ENCODE peak calls at places on chromosomes 13 and 19, in eight cellular contexts. One of them, this sample, is unnamed.

GRCh38 chr19:2603320-2603719 is 99.2 kb downstream of the GNG7 start:
- DNase-seq in AG09319: peak
- DNase-seq in type B pancreatic cell: no peak
- DNase-seq in mucosa of descending colon: no peak
- DNase-seq in AG10803: peak
- DNase-seq in endothelial cell: no peak
- DNase-seq in GM12865: peak
- DNase-seq in psoas muscle: peak
- DNase-seq in this sample: no peak

GRCh38 chr13:78121459-78122348 is 203.1 kb upstream of the EDNRB start:
- DNase-seq in AG09319: peak
- DNase-seq in type B pancreatic cell: no peak
- DNase-seq in mucosa of descending colon: peak
- DNase-seq in AG10803: peak
- DNase-seq in endothelial cell: peak
- DNase-seq in GM12865: peak
- DNase-seq in psoas muscle: no peak
- DNase-seq in this sample: no peak

GRCh38 chr19:19062454-19063182 is 1.2 kb upstream of the SLC25A42 start:
- DNase-seq in AG09319: no peak
- DNase-seq in type B pancreatic cell: no peak
- DNase-seq in mucosa of descending colon: no peak
- DNase-seq in AG10803: peak
- DNase-seq in endothelial cell: no peak
- DNase-seq in GM12865: no peak
- DNase-seq in psoas muscle: no peak
- DNase-seq in this sample: no peak

GRCh38 chr19:23075031-23075733 is 41.6 kb upstream of the ZNF730 start:
- DNase-seq in AG09319: no peak
- DNase-seq in type B pancreatic cell: peak
- DNase-seq in mucosa of descending colon: peak
- DNase-seq in AG10803: peak
- DNase-seq in endothelial cell: peak
- DNase-seq in GM12865: peak
- DNase-seq in psoas muscle: peak
- DNase-seq in this sample: peak

GRCh38 chr13:97283888-97284287 is 61.8 kb downstream of the MBNL2 start:
- DNase-seq in AG09319: no peak
- DNase-seq in type B pancreatic cell: no peak
- DNase-seq in mucosa of descending colon: no peak
- DNase-seq in AG10803: no peak
- DNase-seq in endothelial cell: no peak
- DNase-seq in GM12865: peak
- DNase-seq in psoas muscle: no peak
- DNase-seq in this sample: no peak

GRCh38 chr19:44869728-44870470 is 21.2 kb upstream of the TOMM40 start:
- DNase-seq in AG09319: no peak
- DNase-seq in type B pancreatic cell: no peak
- DNase-seq in mucosa of descending colon: peak
- DNase-seq in AG10803: no peak
- DNase-seq in endothelial cell: no peak
- DNase-seq in GM12865: no peak
- DNase-seq in psoas muscle: peak
- DNase-seq in this sample: no peak

GRCh38 chr13:94454906-94455305 is 24.6 kb downstream of the DCT start:
- DNase-seq in AG09319: no peak
- DNase-seq in type B pancreatic cell: no peak
- DNase-seq in mucosa of descending colon: no peak
- DNase-seq in AG10803: no peak
- DNase-seq in endothelial cell: no peak
- DNase-seq in GM12865: no peak
- DNase-seq in psoas muscle: no peak
- DNase-seq in this sample: no peak

GRCh38 chr13:104246955-104247354 is 1180.7 kb upstream of the SLC10A2 start:
- DNase-seq in AG09319: no peak
- DNase-seq in type B pancreatic cell: no peak
- DNase-seq in mucosa of descending colon: no peak
- DNase-seq in AG10803: no peak
- DNase-seq in endothelial cell: no peak
- DNase-seq in GM12865: no peak
- DNase-seq in psoas muscle: no peak
- DNase-seq in this sample: no peak

GRCh38 chr19:45403781-45404556 is 900 bp downstream of the PPP1R13L start:
- DNase-seq in AG09319: no peak
- DNase-seq in type B pancreatic cell: no peak
- DNase-seq in mucosa of descending colon: peak
- DNase-seq in AG10803: peak
- DNase-seq in endothelial cell: peak
- DNase-seq in GM12865: peak
- DNase-seq in psoas muscle: peak
- DNase-seq in this sample: no peak

GRCh38 chr13:87677334-87678234 is 6.4 kb downstream of the SLITRK5 start:
- DNase-seq in AG09319: no peak
- DNase-seq in type B pancreatic cell: no peak
- DNase-seq in mucosa of descending colon: peak
- DNase-seq in AG10803: no peak
- DNase-seq in endothelial cell: peak
- DNase-seq in GM12865: no peak
- DNase-seq in psoas muscle: no peak
- DNase-seq in this sample: no peak

GRCh38 chr13:28100149-28101121 is at the start of gene FLT3:
- DNase-seq in AG09319: no peak
- DNase-seq in type B pancreatic cell: no peak
- DNase-seq in mucosa of descending colon: peak
- DNase-seq in AG10803: peak
- DNase-seq in endothelial cell: peak
- DNase-seq in GM12865: peak
- DNase-seq in psoas muscle: no peak
- DNase-seq in this sample: peak

GRCh38 chr19:2282062-2282861 is at the start of gene PEAK3:
- DNase-seq in AG09319: no peak
- DNase-seq in type B pancreatic cell: no peak
- DNase-seq in mucosa of descending colon: peak
- DNase-seq in AG10803: peak
- DNase-seq in endothelial cell: peak
- DNase-seq in GM12865: peak
- DNase-seq in psoas muscle: peak
- DNase-seq in this sample: peak

GRCh38 chr19:18660051-18660910 is 23.2 kb upstream of the CRTC1 start:
- DNase-seq in AG09319: no peak
- DNase-seq in type B pancreatic cell: no peak
- DNase-seq in mucosa of descending colon: peak
- DNase-seq in AG10803: no peak
- DNase-seq in endothelial cell: no peak
- DNase-seq in GM12865: no peak
- DNase-seq in psoas muscle: peak
- DNase-seq in this sample: no peak

GRCh38 chr13:100694722-100695644 is 20.4 kb upstream of the TMTC4 start:
- DNase-seq in AG09319: no peak
- DNase-seq in type B pancreatic cell: no peak
- DNase-seq in mucosa of descending colon: peak
- DNase-seq in AG10803: peak
- DNase-seq in endothelial cell: peak
- DNase-seq in GM12865: no peak
- DNase-seq in psoas muscle: no peak
- DNase-seq in this sample: no peak

GRCh38 chr19:5615756-5616327 is 6.7 kb downstream of the SAFB2 start:
- DNase-seq in AG09319: no peak
- DNase-seq in type B pancreatic cell: no peak
- DNase-seq in mucosa of descending colon: no peak
- DNase-seq in AG10803: no peak
- DNase-seq in endothelial cell: no peak
- DNase-seq in GM12865: no peak
- DNase-seq in psoas muscle: no peak
- DNase-seq in this sample: no peak

GRCh38 chr13:62387642-62388041 is 972.0 kb upstream of the PCDH20 start:
- DNase-seq in AG09319: no peak
- DNase-seq in type B pancreatic cell: no peak
- DNase-seq in mucosa of descending colon: no peak
- DNase-seq in AG10803: no peak
- DNase-seq in endothelial cell: no peak
- DNase-seq in GM12865: peak
- DNase-seq in psoas muscle: no peak
- DNase-seq in this sample: no peak
- TF ChIP-seq CTCF in AG09319: no peak
- TF ChIP-seq CTCF in type B pancreatic cell: peak
- TF ChIP-seq CTCF in mucosa of descending colon: no peak
- TF ChIP-seq CTCF in AG10803: no peak
- TF ChIP-seq CTCF in endothelial cell: no peak
- TF ChIP-seq CTCF in GM12865: no peak
- TF ChIP-seq CTCF in psoas muscle: no peak
- TF ChIP-seq CTCF in this sample: peak

DNA sequence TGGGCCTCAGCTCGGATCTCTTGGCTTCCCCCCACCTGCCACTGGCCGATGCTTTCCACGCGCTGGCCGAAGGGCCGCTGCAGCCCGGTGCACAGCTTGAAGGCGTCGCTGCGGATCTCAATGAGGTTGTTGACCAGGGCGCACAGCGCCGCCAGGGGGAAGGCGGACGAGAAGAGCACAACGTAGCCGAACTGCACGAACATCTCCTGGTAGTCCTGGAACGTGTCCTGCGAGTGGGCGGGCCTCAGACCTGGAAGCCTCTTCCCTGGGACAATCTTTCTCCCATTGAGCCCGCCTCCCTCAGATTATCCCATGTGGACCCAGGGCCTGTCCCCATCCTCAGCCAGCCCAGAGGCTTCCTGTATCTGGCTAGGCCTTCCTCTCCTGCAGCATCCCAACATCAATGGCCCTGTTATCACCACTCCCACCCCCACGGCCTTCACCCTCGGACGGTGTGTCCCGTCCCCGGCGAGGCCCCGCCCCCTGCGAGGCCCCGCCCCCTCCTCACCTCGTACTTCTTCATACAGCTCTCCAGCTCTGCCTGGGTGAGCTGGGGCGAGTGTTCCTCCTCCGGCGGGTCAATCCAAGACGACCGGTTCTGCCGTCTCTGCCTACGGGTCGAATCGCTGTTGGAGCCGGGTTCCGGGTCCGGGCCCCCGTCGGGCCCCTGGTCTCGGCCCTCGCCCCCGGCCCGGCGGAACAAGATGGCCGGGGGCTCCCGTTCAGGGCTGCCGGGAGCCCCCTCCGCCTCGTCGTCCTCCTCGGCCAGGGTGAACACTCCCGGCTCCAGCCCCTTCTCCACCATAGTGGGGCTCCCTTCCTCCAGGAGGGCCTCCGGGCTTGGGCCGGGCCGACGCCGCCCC is 6.8 kb downstream of the ANO8 start:
- DNase-seq in AG09319: no peak
- DNase-seq in type B pancreatic cell: no peak
- DNase-seq in mucosa of descending colon: peak
- DNase-seq in AG10803: no peak
- DNase-seq in endothelial cell: peak
- DNase-seq in GM12865: peak
- DNase-seq in psoas muscle: no peak
- DNase-seq in this sample: no peak
- TF ChIP-seq CTCF in AG09319: no peak
- TF ChIP-seq CTCF in type B pancreatic cell: peak
- TF ChIP-seq CTCF in mucosa of descending colon: peak
- TF ChIP-seq CTCF in AG10803: no peak
- TF ChIP-seq CTCF in endothelial cell: no peak
- TF ChIP-seq CTCF in GM12865: no peak
- TF ChIP-seq CTCF in psoas muscle: no peak
- TF ChIP-seq CTCF in this sample: no peak

GRCh38 chr19:29477831-29478577 is 47.8 kb upstream of the VSTM2B start:
- DNase-seq in AG09319: no peak
- DNase-seq in type B pancreatic cell: no peak
- DNase-seq in mucosa of descending colon: no peak
- DNase-seq in AG10803: no peak
- DNase-seq in endothelial cell: no peak
- DNase-seq in GM12865: no peak
- DNase-seq in psoas muscle: no peak
- DNase-seq in this sample: peak

GRCh38 chr19:29480507-29480906 is 45.3 kb upstream of the VSTM2B start:
- DNase-seq in AG09319: no peak
- DNase-seq in type B pancreatic cell: no peak
- DNase-seq in mucosa of descending colon: no peak
- DNase-seq in AG10803: no peak
- DNase-seq in endothelial cell: no peak
- DNase-seq in GM12865: no peak
- DNase-seq in psoas muscle: no peak
- DNase-seq in this sample: peak

GRCh38 chr19:29479941-29480340 is 45.9 kb upstream of the VSTM2B start:
- DNase-seq in AG09319: no peak
- DNase-seq in type B pancreatic cell: no peak
- DNase-seq in mucosa of descending colon: no peak
- DNase-seq in AG10803: no peak
- DNase-seq in endothelial cell: no peak
- DNase-seq in GM12865: no peak
- DNase-seq in psoas muscle: no peak
- DNase-seq in this sample: no peak

GRCh38 chr19:29476528-29476927 is 49.3 kb upstream of the VSTM2B start:
- DNase-seq in AG09319: no peak
- DNase-seq in type B pancreatic cell: no peak
- DNase-seq in mucosa of descending colon: no peak
- DNase-seq in AG10803: no peak
- DNase-seq in endothelial cell: no peak
- DNase-seq in GM12865: no peak
- DNase-seq in psoas muscle: no peak
- DNase-seq in this sample: peak

GRCh38 chr19:29478578-29479565 is 46.9 kb upstream of the VSTM2B start:
- DNase-seq in AG09319: no peak
- DNase-seq in type B pancreatic cell: peak
- DNase-seq in mucosa of descending colon: no peak
- DNase-seq in AG10803: peak
- DNase-seq in endothelial cell: peak
- DNase-seq in GM12865: peak
- DNase-seq in psoas muscle: no peak
- DNase-seq in this sample: peak
- TF ChIP-seq CTCF in AG09319: peak
- TF ChIP-seq CTCF in type B pancreatic cell: peak
- TF ChIP-seq CTCF in mucosa of descending colon: no peak
- TF ChIP-seq CTCF in AG10803: peak
- TF ChIP-seq CTCF in endothelial cell: peak
- TF ChIP-seq CTCF in GM12865: peak
- TF ChIP-seq CTCF in psoas muscle: peak
- TF ChIP-seq CTCF in this sample: peak

DNA sequence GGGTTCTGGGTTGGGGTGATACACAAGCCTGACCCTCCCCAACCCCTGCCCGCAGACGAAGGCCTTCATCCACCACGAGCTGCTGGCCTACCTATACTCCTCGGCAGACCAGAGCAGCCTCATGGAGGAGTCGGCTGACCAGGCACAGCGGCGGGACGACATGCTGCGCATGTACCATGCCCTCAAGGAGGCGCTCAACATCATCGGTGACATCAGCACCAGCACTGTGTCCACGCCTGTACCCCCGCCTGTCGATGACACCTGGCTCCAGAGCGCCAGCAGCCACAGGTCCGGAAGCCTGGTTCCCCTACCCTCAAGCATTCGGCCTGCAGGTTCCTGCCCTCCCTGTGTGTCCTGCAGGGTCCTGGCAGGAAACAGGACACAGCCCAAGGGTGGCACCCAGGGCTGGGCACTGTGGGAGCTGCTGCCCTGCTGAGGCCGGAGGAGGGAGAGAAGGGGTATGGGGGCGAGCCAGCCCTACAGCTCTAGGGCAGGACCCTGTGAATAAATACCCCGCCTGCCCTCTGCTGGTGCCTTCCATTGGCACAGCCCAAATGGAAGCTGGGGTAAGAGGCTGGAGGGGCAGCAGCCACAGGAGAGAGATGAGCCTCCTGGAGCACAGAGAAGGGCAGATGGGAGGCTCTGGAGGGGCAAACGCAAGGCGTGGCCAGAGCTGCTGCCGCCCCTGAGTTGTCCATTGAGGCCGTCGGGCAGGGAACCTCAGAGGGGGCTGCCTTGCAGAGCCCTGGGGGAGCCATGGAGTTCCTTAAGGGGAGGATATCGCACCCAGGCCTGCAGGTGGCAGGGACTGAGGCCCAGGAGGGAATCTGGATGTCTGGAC is 6.8 kb downstream of the TMED1 start:
- DNase-seq in AG09319: no peak
- DNase-seq in type B pancreatic cell: no peak
- DNase-seq in mucosa of descending colon: no peak
- DNase-seq in AG10803: no peak
- DNase-seq in endothelial cell: no peak
- DNase-seq in GM12865: no peak
- DNase-seq in psoas muscle: no peak
- DNase-seq in this sample: no peak
- TF ChIP-seq CTCF in AG09319: no peak
- TF ChIP-seq CTCF in type B pancreatic cell: no peak
- TF ChIP-seq CTCF in mucosa of descending colon: no peak
- TF ChIP-seq CTCF in AG10803: no peak
- TF ChIP-seq CTCF in endothelial cell: no peak
- TF ChIP-seq CTCF in GM12865: no peak
- TF ChIP-seq CTCF in psoas muscle: no peak
- TF ChIP-seq CTCF in this sample: peak